ENCODE peak calls at places on chromosomes 11 and 22, in eight cellular contexts. One of them, this sample, is unnamed.

GRCh38 chr11:44955019-44955738 is 4.5 kb upstream of the TP53I11 start:
- DNase-seq in left cardiac atrium: peak
- DNase-seq in NCI-H1092 treated with DMSO at 0.1 percent for 48 hours: no peak
- DNase-seq in NCI-H2227 treated with DMSO at 0.1 percent for 48 hours: no peak
- DNase-seq in astrocyte of the spinal cord: peak
- DNase-seq in occipital lobe: no peak
- DNase-seq in NCI-H2081: no peak
- DNase-seq in stomach: peak
- DNase-seq in this sample: no peak

GRCh38 chr11:106077609-106078517 is at the start of gene AASDHPPT:
- DNase-seq in left cardiac atrium: no peak
- DNase-seq in NCI-H1092 treated with DMSO at 0.1 percent for 48 hours: peak
- DNase-seq in NCI-H2227 treated with DMSO at 0.1 percent for 48 hours: peak
- DNase-seq in astrocyte of the spinal cord: peak
- DNase-seq in occipital lobe: no peak
- DNase-seq in NCI-H2081: peak
- DNase-seq in stomach: peak
- DNase-seq in this sample: no peak

GRCh38 chr11:63858628-63859550 is 20.0 kb downstream of the MARK2 start:
- DNase-seq in left cardiac atrium: peak
- DNase-seq in NCI-H1092 treated with DMSO at 0.1 percent for 48 hours: no peak
- DNase-seq in NCI-H2227 treated with DMSO at 0.1 percent for 48 hours: no peak
- DNase-seq in astrocyte of the spinal cord: peak
- DNase-seq in occipital lobe: no peak
- DNase-seq in NCI-H2081: no peak
- DNase-seq in stomach: peak
- DNase-seq in this sample: no peak

GRCh38 chr11:58513747-58514367 is 6.0 kb upstream of the OR5B21 start:
- DNase-seq in left cardiac atrium: peak
- DNase-seq in NCI-H1092 treated with DMSO at 0.1 percent for 48 hours: peak
- DNase-seq in NCI-H2227 treated with DMSO at 0.1 percent for 48 hours: peak
- DNase-seq in astrocyte of the spinal cord: peak
- DNase-seq in occipital lobe: peak
- DNase-seq in NCI-H2081: peak
- DNase-seq in stomach: no peak
- DNase-seq in this sample: no peak

GRCh38 chr11:64998690-64999431 is 2.1 kb upstream of the BATF2 start:
- DNase-seq in left cardiac atrium: no peak
- DNase-seq in NCI-H1092 treated with DMSO at 0.1 percent for 48 hours: no peak
- DNase-seq in NCI-H2227 treated with DMSO at 0.1 percent for 48 hours: no peak
- DNase-seq in astrocyte of the spinal cord: no peak
- DNase-seq in occipital lobe: no peak
- DNase-seq in NCI-H2081: peak
- DNase-seq in stomach: no peak
- DNase-seq in this sample: no peak

GRCh38 chr11:77658213-77659013 is 20.8 kb upstream of the CLNS1A start:
- DNase-seq in left cardiac atrium: no peak
- DNase-seq in NCI-H1092 treated with DMSO at 0.1 percent for 48 hours: no peak
- DNase-seq in NCI-H2227 treated with DMSO at 0.1 percent for 48 hours: no peak
- DNase-seq in astrocyte of the spinal cord: no peak
- DNase-seq in occipital lobe: no peak
- DNase-seq in NCI-H2081: no peak
- DNase-seq in stomach: no peak
- DNase-seq in this sample: no peak

GRCh38 chr11:14538926-14539554 is 18.9 kb upstream of the PSMA1 start:
- DNase-seq in left cardiac atrium: no peak
- DNase-seq in NCI-H1092 treated with DMSO at 0.1 percent for 48 hours: no peak
- DNase-seq in NCI-H2227 treated with DMSO at 0.1 percent for 48 hours: no peak
- DNase-seq in astrocyte of the spinal cord: no peak
- DNase-seq in occipital lobe: no peak
- DNase-seq in NCI-H2081: no peak
- DNase-seq in stomach: no peak
- DNase-seq in this sample: no peak

GRCh38 chr11:121418625-121419114 is 33.4 kb upstream of the SORL1 start:
- DNase-seq in left cardiac atrium: peak
- DNase-seq in NCI-H1092 treated with DMSO at 0.1 percent for 48 hours: no peak
- DNase-seq in NCI-H2227 treated with DMSO at 0.1 percent for 48 hours: no peak
- DNase-seq in astrocyte of the spinal cord: no peak
- DNase-seq in occipital lobe: no peak
- DNase-seq in NCI-H2081: peak
- DNase-seq in stomach: no peak
- DNase-seq in this sample: no peak

GRCh38 chr11:73374130-73374529 is 2.1 kb upstream of the RELT start:
- DNase-seq in left cardiac atrium: no peak
- DNase-seq in NCI-H1092 treated with DMSO at 0.1 percent for 48 hours: no peak
- DNase-seq in NCI-H2227 treated with DMSO at 0.1 percent for 48 hours: peak
- DNase-seq in astrocyte of the spinal cord: peak
- DNase-seq in occipital lobe: no peak
- DNase-seq in NCI-H2081: no peak
- DNase-seq in stomach: no peak
- DNase-seq in this sample: no peak

GRCh38 chr11:1346669-1347390 is 37.4 kb upstream of the TOLLIP start:
- DNase-seq in left cardiac atrium: no peak
- DNase-seq in NCI-H1092 treated with DMSO at 0.1 percent for 48 hours: no peak
- DNase-seq in NCI-H2227 treated with DMSO at 0.1 percent for 48 hours: no peak
- DNase-seq in astrocyte of the spinal cord: no peak
- DNase-seq in occipital lobe: no peak
- DNase-seq in NCI-H2081: no peak
- DNase-seq in stomach: no peak
- DNase-seq in this sample: no peak

GRCh38 chr11:30697032-30697431 is 110.9 kb upstream of the MPPED2 start:
- DNase-seq in left cardiac atrium: no peak
- DNase-seq in NCI-H1092 treated with DMSO at 0.1 percent for 48 hours: no peak
- DNase-seq in NCI-H2227 treated with DMSO at 0.1 percent for 48 hours: no peak
- DNase-seq in astrocyte of the spinal cord: no peak
- DNase-seq in occipital lobe: no peak
- DNase-seq in NCI-H2081: no peak
- DNase-seq in stomach: no peak
- DNase-seq in this sample: no peak

GRCh38 chr11:70364745-70365535 is 33.4 kb upstream of the CTTN start:
- DNase-seq in left cardiac atrium: no peak
- DNase-seq in NCI-H1092 treated with DMSO at 0.1 percent for 48 hours: no peak
- DNase-seq in NCI-H2227 treated with DMSO at 0.1 percent for 48 hours: no peak
- DNase-seq in astrocyte of the spinal cord: no peak
- DNase-seq in occipital lobe: no peak
- DNase-seq in NCI-H2081: no peak
- DNase-seq in stomach: no peak
- DNase-seq in this sample: no peak

GRCh38 chr11:121572581-121573059 is 119.9 kb upstream of the SORL1-AS1 start:
- DNase-seq in left cardiac atrium: no peak
- DNase-seq in NCI-H1092 treated with DMSO at 0.1 percent for 48 hours: peak
- DNase-seq in NCI-H2227 treated with DMSO at 0.1 percent for 48 hours: no peak
- DNase-seq in astrocyte of the spinal cord: no peak
- DNase-seq in occipital lobe: no peak
- DNase-seq in NCI-H2081: no peak
- DNase-seq in stomach: no peak
- DNase-seq in this sample: no peak

GRCh38 chr11:64687204-64687603 is 35.8 kb downstream of the NRXN2 start:
- DNase-seq in left cardiac atrium: no peak
- DNase-seq in NCI-H1092 treated with DMSO at 0.1 percent for 48 hours: peak
- DNase-seq in NCI-H2227 treated with DMSO at 0.1 percent for 48 hours: no peak
- DNase-seq in astrocyte of the spinal cord: no peak
- DNase-seq in occipital lobe: peak
- DNase-seq in NCI-H2081: no peak
- DNase-seq in stomach: no peak
- DNase-seq in this sample: no peak

GRCh38 chr11:134510641-134511040 is 98.6 kb upstream of the B3GAT1 start:
- DNase-seq in left cardiac atrium: no peak
- DNase-seq in NCI-H1092 treated with DMSO at 0.1 percent for 48 hours: no peak
- DNase-seq in NCI-H2227 treated with DMSO at 0.1 percent for 48 hours: no peak
- DNase-seq in astrocyte of the spinal cord: no peak
- DNase-seq in occipital lobe: no peak
- DNase-seq in NCI-H2081: no peak
- DNase-seq in stomach: peak
- DNase-seq in this sample: no peak

GRCh38 chr11:60719406-60719805 is 5.1 kb upstream of the MS4A18 start:
- DNase-seq in left cardiac atrium: no peak
- DNase-seq in NCI-H1092 treated with DMSO at 0.1 percent for 48 hours: no peak
- DNase-seq in NCI-H2227 treated with DMSO at 0.1 percent for 48 hours: no peak
- DNase-seq in astrocyte of the spinal cord: no peak
- DNase-seq in occipital lobe: no peak
- DNase-seq in NCI-H2081: no peak
- DNase-seq in stomach: no peak
- DNase-seq in this sample: no peak

GRCh38 chr22:29330753-29331152 is 15.3 kb upstream of the RASL10A start:
- DNase-seq in left cardiac atrium: peak
- DNase-seq in NCI-H1092 treated with DMSO at 0.1 percent for 48 hours: peak
- DNase-seq in NCI-H2227 treated with DMSO at 0.1 percent for 48 hours: no peak
- DNase-seq in astrocyte of the spinal cord: peak
- DNase-seq in occipital lobe: peak
- DNase-seq in NCI-H2081: no peak
- DNase-seq in stomach: no peak
- DNase-seq in this sample: no peak

GRCh38 chr22:50418624-50419023 is 56.2 kb downstream of the SBF1 start:
- DNase-seq in left cardiac atrium: no peak
- DNase-seq in NCI-H1092 treated with DMSO at 0.1 percent for 48 hours: no peak
- DNase-seq in NCI-H2227 treated with DMSO at 0.1 percent for 48 hours: no peak
- DNase-seq in astrocyte of the spinal cord: no peak
- DNase-seq in occipital lobe: no peak
- DNase-seq in NCI-H2081: no peak
- DNase-seq in stomach: no peak
- DNase-seq in this sample: no peak

GRCh38 chr22:36757608-36758220 is 18.2 kb downstream of the IFT27 start:
- DNase-seq in left cardiac atrium: peak
- DNase-seq in NCI-H1092 treated with DMSO at 0.1 percent for 48 hours: peak
- DNase-seq in NCI-H2227 treated with DMSO at 0.1 percent for 48 hours: peak
- DNase-seq in astrocyte of the spinal cord: peak
- DNase-seq in occipital lobe: peak
- DNase-seq in NCI-H2081: peak
- DNase-seq in stomach: peak
- DNase-seq in this sample: peak

GRCh38 chr22:22406445-22406844 is 102.1 kb downstream of the ZNF280B start:
- DNase-seq in left cardiac atrium: no peak
- DNase-seq in NCI-H1092 treated with DMSO at 0.1 percent for 48 hours: no peak
- DNase-seq in NCI-H2227 treated with DMSO at 0.1 percent for 48 hours: no peak
- DNase-seq in astrocyte of the spinal cord: no peak
- DNase-seq in occipital lobe: no peak
- DNase-seq in NCI-H2081: no peak
- DNase-seq in stomach: no peak
- DNase-seq in this sample: no peak

GRCh38 chr11:7570938-7571337 is 57.1 kb downstream of the PPFIBP2 start:
- DNase-seq in left cardiac atrium: no peak
- DNase-seq in NCI-H1092 treated with DMSO at 0.1 percent for 48 hours: no peak
- DNase-seq in NCI-H2227 treated with DMSO at 0.1 percent for 48 hours: no peak
- DNase-seq in astrocyte of the spinal cord: no peak
- DNase-seq in occipital lobe: no peak
- DNase-seq in NCI-H2081: no peak
- DNase-seq in stomach: no peak
- DNase-seq in this sample: no peak

GRCh38 chr22:42299586-42300285 is 29.3 kb upstream of the TCF20 start:
- DNase-seq in left cardiac atrium: no peak
- DNase-seq in NCI-H1092 treated with DMSO at 0.1 percent for 48 hours: no peak
- DNase-seq in NCI-H2227 treated with DMSO at 0.1 percent for 48 hours: peak
- DNase-seq in astrocyte of the spinal cord: no peak
- DNase-seq in occipital lobe: no peak
- DNase-seq in NCI-H2081: no peak
- DNase-seq in stomach: peak
- DNase-seq in this sample: peak

GRCh38 chr11:36186340-36186739 is 102.9 kb downstream of the COMMD9 start:
- DNase-seq in left cardiac atrium: no peak
- DNase-seq in NCI-H1092 treated with DMSO at 0.1 percent for 48 hours: peak
- DNase-seq in NCI-H2227 treated with DMSO at 0.1 percent for 48 hours: no peak
- DNase-seq in astrocyte of the spinal cord: peak
- DNase-seq in occipital lobe: no peak
- DNase-seq in NCI-H2081: peak
- DNase-seq in stomach: no peak
- DNase-seq in this sample: no peak

GRCh38 chr11:69718147-69718546 is 14.3 kb upstream of the FGF19 start:
- DNase-seq in left cardiac atrium: no peak
- DNase-seq in NCI-H1092 treated with DMSO at 0.1 percent for 48 hours: peak
- DNase-seq in NCI-H2227 treated with DMSO at 0.1 percent for 48 hours: no peak
- DNase-seq in astrocyte of the spinal cord: peak
- DNase-seq in occipital lobe: no peak
- DNase-seq in NCI-H2081: peak
- DNase-seq in stomach: no peak
- DNase-seq in this sample: peak

GRCh38 chr11:95827661-95828060 is 37.4 kb downstream of the CEP57 start:
- DNase-seq in left cardiac atrium: no peak
- DNase-seq in NCI-H1092 treated with DMSO at 0.1 percent for 48 hours: no peak
- DNase-seq in NCI-H2227 treated with DMSO at 0.1 percent for 48 hours: no peak
- DNase-seq in astrocyte of the spinal cord: no peak
- DNase-seq in occipital lobe: no peak
- DNase-seq in NCI-H2081: no peak
- DNase-seq in stomach: no peak
- DNase-seq in this sample: no peak

GRCh38 chr11:119706029-119706428 is 23.0 kb downstream of the NECTIN1 start:
- DNase-seq in left cardiac atrium: no peak
- DNase-seq in NCI-H1092 treated with DMSO at 0.1 percent for 48 hours: peak
- DNase-seq in NCI-H2227 treated with DMSO at 0.1 percent for 48 hours: no peak
- DNase-seq in astrocyte of the spinal cord: no peak
- DNase-seq in occipital lobe: no peak
- DNase-seq in NCI-H2081: no peak
- DNase-seq in stomach: no peak
- DNase-seq in this sample: no peak

GRCh38 chr11:72732329-72732728 is 19.9 kb downstream of the ARAP1 start:
- DNase-seq in left cardiac atrium: no peak
- DNase-seq in NCI-H1092 treated with DMSO at 0.1 percent for 48 hours: no peak
- DNase-seq in NCI-H2227 treated with DMSO at 0.1 percent for 48 hours: no peak
- DNase-seq in astrocyte of the spinal cord: no peak
- DNase-seq in occipital lobe: no peak
- DNase-seq in NCI-H2081: no peak
- DNase-seq in stomach: no peak
- DNase-seq in this sample: no peak

GRCh38 chr11:13271060-13271693 is 6.4 kb upstream of the BMAL1 start:
- DNase-seq in left cardiac atrium: no peak
- DNase-seq in NCI-H1092 treated with DMSO at 0.1 percent for 48 hours: no peak
- DNase-seq in NCI-H2227 treated with DMSO at 0.1 percent for 48 hours: no peak
- DNase-seq in astrocyte of the spinal cord: no peak
- DNase-seq in occipital lobe: no peak
- DNase-seq in NCI-H2081: no peak
- DNase-seq in stomach: no peak
- DNase-seq in this sample: no peak

GRCh38 chr22:19041403-19042074 is 80.7 kb downstream of the DGCR2 start:
- DNase-seq in left cardiac atrium: no peak
- DNase-seq in NCI-H1092 treated with DMSO at 0.1 percent for 48 hours: no peak
- DNase-seq in NCI-H2227 treated with DMSO at 0.1 percent for 48 hours: no peak
- DNase-seq in astrocyte of the spinal cord: no peak
- DNase-seq in occipital lobe: no peak
- DNase-seq in NCI-H2081: no peak
- DNase-seq in stomach: no peak
- DNase-seq in this sample: no peak

GRCh38 chr11:111871693-111872161 is 346 bp upstream of the ALG9 start:
- DNase-seq in left cardiac atrium: no peak
- DNase-seq in NCI-H1092 treated with DMSO at 0.1 percent for 48 hours: peak
- DNase-seq in NCI-H2227 treated with DMSO at 0.1 percent for 48 hours: peak
- DNase-seq in astrocyte of the spinal cord: no peak
- DNase-seq in occipital lobe: no peak
- DNase-seq in NCI-H2081: no peak
- DNase-seq in stomach: no peak
- DNase-seq in this sample: peak

GRCh38 chr22:39725351-39726035 is 154.9 kb downstream of the CACNA1I start:
- DNase-seq in left cardiac atrium: no peak
- DNase-seq in NCI-H1092 treated with DMSO at 0.1 percent for 48 hours: peak
- DNase-seq in NCI-H2227 treated with DMSO at 0.1 percent for 48 hours: peak
- DNase-seq in astrocyte of the spinal cord: no peak
- DNase-seq in occipital lobe: no peak
- DNase-seq in NCI-H2081: no peak
- DNase-seq in stomach: no peak
- DNase-seq in this sample: peak

GRCh38 chr11:7573558-7574296 is 59.9 kb downstream of the PPFIBP2 start:
- DNase-seq in left cardiac atrium: no peak
- DNase-seq in NCI-H1092 treated with DMSO at 0.1 percent for 48 hours: no peak
- DNase-seq in NCI-H2227 treated with DMSO at 0.1 percent for 48 hours: no peak
- DNase-seq in astrocyte of the spinal cord: no peak
- DNase-seq in occipital lobe: no peak
- DNase-seq in NCI-H2081: no peak
- DNase-seq in stomach: peak
- DNase-seq in this sample: no peak

GRCh38 chr11:124669193-124669592 is 4.3 kb downstream of the SIAE start:
- DNase-seq in left cardiac atrium: peak
- DNase-seq in NCI-H1092 treated with DMSO at 0.1 percent for 48 hours: peak
- DNase-seq in NCI-H2227 treated with DMSO at 0.1 percent for 48 hours: peak
- DNase-seq in astrocyte of the spinal cord: peak
- DNase-seq in occipital lobe: no peak
- DNase-seq in NCI-H2081: peak
- DNase-seq in stomach: peak
- DNase-seq in this sample: peak

GRCh38 chr11:121669422-121669821 is 216.7 kb upstream of the SORL1-AS1 start:
- DNase-seq in left cardiac atrium: no peak
- DNase-seq in NCI-H1092 treated with DMSO at 0.1 percent for 48 hours: peak
- DNase-seq in NCI-H2227 treated with DMSO at 0.1 percent for 48 hours: no peak
- DNase-seq in astrocyte of the spinal cord: no peak
- DNase-seq in occipital lobe: no peak
- DNase-seq in NCI-H2081: peak
- DNase-seq in stomach: no peak
- DNase-seq in this sample: no peak